ENCODE peak calls at places on chromosome 17, in five cellular contexts. One of them, this sample, is unnamed.

GRCh38 chr17:4492762-4493561 is 5.7 kb upstream of the SPNS2 start:
- DNase-seq in pancreas: no peak
- DNase-seq in cardiac muscle cell: peak
- DNase-seq in left ventricle myocardium inferior: no peak
- DNase-seq in brain microvascular endothelial cell: no peak
- DNase-seq in this sample: peak

GRCh38 chr17:76434870-76435269 is 18.1 kb downstream of the UBE2O start:
- DNase-seq in pancreas: no peak
- DNase-seq in cardiac muscle cell: no peak
- DNase-seq in left ventricle myocardium inferior: no peak
- DNase-seq in brain microvascular endothelial cell: no peak
- DNase-seq in this sample: no peak

GRCh38 chr17:48952904-48953303 is 8.3 kb upstream of the SNF8 start:
- DNase-seq in pancreas: no peak
- DNase-seq in cardiac muscle cell: no peak
- DNase-seq in left ventricle myocardium inferior: no peak
- DNase-seq in brain microvascular endothelial cell: peak
- DNase-seq in this sample: no peak

GRCh38 chr17:64497565-64498035 is 746 bp upstream of the POLG2 start:
- DNase-seq in pancreas: no peak
- DNase-seq in cardiac muscle cell: no peak
- DNase-seq in left ventricle myocardium inferior: no peak
- DNase-seq in brain microvascular endothelial cell: no peak
- DNase-seq in this sample: no peak

GRCh38 chr17:36501351-36501750 is 14.9 kb downstream of the ZNHIT3 start:
- DNase-seq in pancreas: no peak
- DNase-seq in cardiac muscle cell: no peak
- DNase-seq in left ventricle myocardium inferior: no peak
- DNase-seq in brain microvascular endothelial cell: no peak
- DNase-seq in this sample: no peak

GRCh38 chr17:19365499-19365817 is 2.9 kb upstream of the B9D1 start:
- DNase-seq in pancreas: no peak
- DNase-seq in cardiac muscle cell: no peak
- DNase-seq in left ventricle myocardium inferior: no peak
- DNase-seq in brain microvascular endothelial cell: no peak
- DNase-seq in this sample: no peak

GRCh38 chr17:69042308-69042707 is 18.4 kb downstream of the ABCA9 start:
- DNase-seq in pancreas: no peak
- DNase-seq in cardiac muscle cell: no peak
- DNase-seq in left ventricle myocardium inferior: no peak
- DNase-seq in brain microvascular endothelial cell: no peak
- DNase-seq in this sample: no peak

GRCh38 chr17:81651692-81652091 is 4.7 kb downstream of the PDE6G start:
- DNase-seq in pancreas: no peak
- DNase-seq in cardiac muscle cell: no peak
- DNase-seq in left ventricle myocardium inferior: no peak
- DNase-seq in brain microvascular endothelial cell: peak
- DNase-seq in this sample: peak

GRCh38 chr17:69466451-69466850 is 52.0 kb downstream of the MAP2K6 start:
- DNase-seq in pancreas: no peak
- DNase-seq in cardiac muscle cell: no peak
- DNase-seq in left ventricle myocardium inferior: no peak
- DNase-seq in brain microvascular endothelial cell: no peak
- DNase-seq in this sample: no peak

GRCh38 chr17:13154403-13154802 is 136.6 kb upstream of the ELAC2 start:
- DNase-seq in pancreas: no peak
- DNase-seq in cardiac muscle cell: no peak
- DNase-seq in left ventricle myocardium inferior: no peak
- DNase-seq in brain microvascular endothelial cell: no peak
- DNase-seq in this sample: no peak

GRCh38 chr17:82882715-82883446 is 43.1 kb upstream of the ZNF750 start:
- DNase-seq in pancreas: peak
- DNase-seq in cardiac muscle cell: no peak
- DNase-seq in left ventricle myocardium inferior: no peak
- DNase-seq in brain microvascular endothelial cell: no peak
- DNase-seq in this sample: no peak

GRCh38 chr17:28397687-28398279 is 8.2 kb downstream of the SLC46A1 start:
- DNase-seq in pancreas: no peak
- DNase-seq in cardiac muscle cell: no peak
- DNase-seq in left ventricle myocardium inferior: no peak
- DNase-seq in brain microvascular endothelial cell: no peak
- DNase-seq in this sample: no peak

GRCh38 chr17:43401293-43401692 is 2.5 kb downstream of the ARL4D start:
- DNase-seq in pancreas: no peak
- DNase-seq in cardiac muscle cell: no peak
- DNase-seq in left ventricle myocardium inferior: no peak
- DNase-seq in brain microvascular endothelial cell: peak
- DNase-seq in this sample: peak

GRCh38 chr17:29838961-29839360 is 91.1 kb downstream of the SSH2 start:
- DNase-seq in pancreas: no peak
- DNase-seq in cardiac muscle cell: peak
- DNase-seq in left ventricle myocardium inferior: no peak
- DNase-seq in brain microvascular endothelial cell: peak
- DNase-seq in this sample: peak

GRCh38 chr17:20987511-20987910 is 55.3 kb downstream of the USP22 start:
- DNase-seq in pancreas: no peak
- DNase-seq in cardiac muscle cell: no peak
- DNase-seq in left ventricle myocardium inferior: no peak
- DNase-seq in brain microvascular endothelial cell: no peak
- DNase-seq in this sample: no peak

GRCh38 chr17:45172541-45173286 is 11.0 kb downstream of the HEXIM2 start:
- DNase-seq in pancreas: peak
- DNase-seq in cardiac muscle cell: no peak
- DNase-seq in left ventricle myocardium inferior: peak
- DNase-seq in brain microvascular endothelial cell: peak
- DNase-seq in this sample: peak

GRCh38 chr17:16986391-16986790 is 14.5 kb upstream of the TNFRSF13B start:
- DNase-seq in pancreas: no peak
- DNase-seq in cardiac muscle cell: no peak
- DNase-seq in left ventricle myocardium inferior: no peak
- DNase-seq in brain microvascular endothelial cell: no peak
- DNase-seq in this sample: no peak

GRCh38 chr17:8016632-8017424 is 14.4 kb downstream of the GUCY2D start:
- DNase-seq in pancreas: peak
- DNase-seq in cardiac muscle cell: peak
- DNase-seq in left ventricle myocardium inferior: no peak
- DNase-seq in brain microvascular endothelial cell: peak
- DNase-seq in this sample: peak

GRCh38 chr17:64496348-64496785 is 487 bp downstream of the POLG2 start:
- DNase-seq in pancreas: no peak
- DNase-seq in cardiac muscle cell: peak
- DNase-seq in left ventricle myocardium inferior: no peak
- DNase-seq in brain microvascular endothelial cell: no peak
- DNase-seq in this sample: no peak

GRCh38 chr17:55577687-55578086 is 66.4 kb upstream of the SMIM36 start:
- DNase-seq in pancreas: no peak
- DNase-seq in cardiac muscle cell: no peak
- DNase-seq in left ventricle myocardium inferior: peak
- DNase-seq in brain microvascular endothelial cell: peak
- DNase-seq in this sample: no peak

GRCh38 chr17:37240381-37240780 is 135.4 kb upstream of the C17orf78 start:
- DNase-seq in pancreas: no peak
- DNase-seq in cardiac muscle cell: no peak
- DNase-seq in left ventricle myocardium inferior: no peak
- DNase-seq in brain microvascular endothelial cell: no peak
- DNase-seq in this sample: no peak

GRCh38 chr17:17739388-17740066 is 58.3 kb downstream of the RAI1 start:
- DNase-seq in pancreas: no peak
- DNase-seq in cardiac muscle cell: no peak
- DNase-seq in left ventricle myocardium inferior: no peak
- DNase-seq in brain microvascular endothelial cell: no peak
- DNase-seq in this sample: peak

GRCh38 chr17:50882851-50883250 is 16.7 kb upstream of the TOB1 start:
- DNase-seq in pancreas: no peak
- DNase-seq in cardiac muscle cell: no peak
- DNase-seq in left ventricle myocardium inferior: no peak
- DNase-seq in brain microvascular endothelial cell: peak
- DNase-seq in this sample: peak

GRCh38 chr17:41483991-41484826 is 3.3 kb upstream of the KRT35 start:
- DNase-seq in pancreas: no peak
- DNase-seq in cardiac muscle cell: no peak
- DNase-seq in left ventricle myocardium inferior: no peak
- DNase-seq in brain microvascular endothelial cell: no peak
- DNase-seq in this sample: no peak
- H3K4me3 ChIP-seq in pancreas: no peak
- H3K4me3 ChIP-seq in cardiac muscle cell: no peak
- H3K4me3 ChIP-seq in left ventricle myocardium inferior: no peak
- H3K4me3 ChIP-seq in brain microvascular endothelial cell: no peak
- H3K4me3 ChIP-seq in this sample: no peak

DNA sequence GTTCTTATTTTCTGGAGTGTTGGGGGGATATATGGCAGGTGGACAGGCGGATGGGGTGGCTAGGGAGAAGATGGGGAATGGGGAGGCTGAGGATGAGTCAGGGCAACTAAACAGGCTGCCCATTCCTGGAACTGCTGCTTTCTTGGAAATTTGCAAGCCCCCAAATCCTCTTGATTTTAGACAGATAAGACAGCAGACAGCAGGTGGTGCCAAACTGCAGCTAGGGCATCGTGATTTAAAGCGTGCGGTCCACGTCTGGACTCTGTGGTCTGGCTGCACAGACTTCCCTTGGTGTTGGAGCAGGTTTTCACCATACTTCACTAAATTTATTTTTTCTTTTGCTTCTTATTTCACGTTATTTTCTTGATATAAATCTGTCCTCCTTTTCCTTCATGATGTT is 10.9 kb upstream of the KRT24 start:
- DNase-seq in pancreas: no peak
- DNase-seq in cardiac muscle cell: no peak
- DNase-seq in left ventricle myocardium inferior: no peak
- DNase-seq in brain microvascular endothelial cell: no peak
- DNase-seq in this sample: no peak
- TF ChIP-seq CTCF in pancreas: no peak
- TF ChIP-seq CTCF in cardiac muscle cell: no peak
- TF ChIP-seq CTCF in left ventricle myocardium inferior: no peak
- TF ChIP-seq CTCF in brain microvascular endothelial cell: peak
- TF ChIP-seq CTCF in this sample: no peak

DNA sequence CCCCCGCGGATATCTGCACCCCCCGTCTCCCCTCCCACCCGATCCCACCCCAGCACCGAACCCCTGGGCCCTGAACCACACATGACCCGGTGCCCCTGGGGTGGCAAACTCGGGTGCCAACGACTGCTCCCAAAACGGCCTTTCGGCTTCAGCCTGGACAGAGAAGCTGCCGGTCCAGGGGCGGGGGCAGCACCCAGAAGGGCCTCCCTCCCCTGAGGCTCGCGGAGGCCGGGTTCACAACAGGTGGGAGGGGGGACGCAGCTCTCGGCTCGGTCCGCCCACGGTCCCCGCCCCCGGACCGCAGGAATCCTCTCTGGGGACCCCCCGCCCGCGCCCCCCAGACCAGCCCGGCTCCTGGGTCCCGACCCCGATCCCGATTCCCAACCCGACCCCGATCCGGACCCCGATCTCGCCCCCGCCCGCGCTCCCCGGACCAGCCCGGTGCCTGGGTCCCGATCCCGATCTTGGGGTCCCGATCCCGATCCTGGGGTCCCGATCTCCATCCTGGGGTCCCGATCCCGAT is 608 bp downstream of the ABR start:
- DNase-seq in pancreas: no peak
- DNase-seq in cardiac muscle cell: no peak
- DNase-seq in left ventricle myocardium inferior: no peak
- DNase-seq in brain microvascular endothelial cell: no peak
- DNase-seq in this sample: no peak
- H3K4me3 ChIP-seq in pancreas: peak
- H3K4me3 ChIP-seq in cardiac muscle cell: peak
- H3K4me3 ChIP-seq in left ventricle myocardium inferior: peak
- H3K4me3 ChIP-seq in brain microvascular endothelial cell: peak
- H3K4me3 ChIP-seq in this sample: peak

DNA sequence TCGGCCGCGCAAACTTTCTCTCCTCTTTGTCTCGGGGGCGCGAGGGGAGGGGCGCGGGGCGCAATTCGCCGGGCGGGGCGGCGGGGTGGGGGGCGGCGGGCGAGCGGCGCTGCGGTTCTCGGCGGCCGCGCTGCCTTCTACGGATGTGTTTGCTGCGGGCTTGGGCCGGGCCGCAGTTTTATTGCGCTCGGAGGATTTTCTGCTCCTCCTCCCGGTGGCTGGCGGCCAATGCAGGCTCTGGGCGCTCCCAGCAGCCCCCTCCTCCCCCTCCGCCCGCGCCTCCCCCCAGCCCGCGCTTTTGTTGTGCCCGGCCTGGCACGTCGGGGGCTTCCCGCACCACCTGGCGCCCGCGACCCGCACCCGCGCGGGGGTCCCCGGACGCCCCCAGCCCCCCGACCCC is at the start of gene TIMP2:
- DNase-seq in pancreas: peak
- DNase-seq in cardiac muscle cell: peak
- DNase-seq in left ventricle myocardium inferior: peak
- DNase-seq in brain microvascular endothelial cell: peak
- DNase-seq in this sample: peak
- TF ChIP-seq CTCF in pancreas: no peak
- TF ChIP-seq CTCF in cardiac muscle cell: no peak
- TF ChIP-seq CTCF in left ventricle myocardium inferior: peak
- TF ChIP-seq CTCF in brain microvascular endothelial cell: peak
- TF ChIP-seq CTCF in this sample: no peak

GRCh38 chr17:74555427-74555826 is 9.5 kb upstream of the CD300C start:
- DNase-seq in pancreas: no peak
- DNase-seq in cardiac muscle cell: no peak
- DNase-seq in left ventricle myocardium inferior: no peak
- DNase-seq in brain microvascular endothelial cell: no peak
- DNase-seq in this sample: no peak
- H3K4me3 ChIP-seq in pancreas: no peak
- H3K4me3 ChIP-seq in cardiac muscle cell: no peak
- H3K4me3 ChIP-seq in left ventricle myocardium inferior: no peak
- H3K4me3 ChIP-seq in brain microvascular endothelial cell: no peak
- H3K4me3 ChIP-seq in this sample: no peak

This sample was measured in fibroblast of pulmonary artery.